ENCODE peak calls at places on chromosomes 3 and 15, in eight cellular contexts. F is esophagus muscularis mucosa, M is transverse colon, E is HCT116, Z is prostate gland, C is spleen, N is endothelial cell of umbilical vein, H is breast epithelium. R is an unnamed sample.

GRCh38 chr3:85853805-85854204 is 895.0 kb downstream of the CADM2 start:
- DNase-seq in E (no peak), H (no peak), Z (no peak), N (no peak), M (no peak), F (no peak), C (no peak), R (no peak)

GRCh38 chr3:179324270-179324754 is 1.5 kb downstream of the ZNF639 start:
- DNase-seq in H (no peak), C (no peak), M (no peak), F (no peak), Z (no peak), E (no peak), N (peak), R (no peak)

GRCh38 chr3:156455839-156456238 is 99.1 kb downstream of the SSR3 start:
- DNase-seq in H (no peak), F (no peak), C (no peak), M (no peak), N (no peak), E (no peak), Z (no peak), R (no peak)

GRCh38 chr3:41467481-41467880 is 268.2 kb downstream of the CTNNB1 start:
- DNase-seq in C (no peak), F (no peak), M (no peak), H (no peak), Z (no peak), N (no peak), E (no peak), R (no peak)

GRCh38 chr15:64574220-64574994 is 114.0 kb downstream of the ZNF609 start:
- DNase-seq in E (no peak), Z (no peak), C (no peak), F (no peak), M (no peak), H (no peak), N (no peak), R (no peak)

GRCh38 chr3:101629219-101629618 is 47.7 kb downstream of the ZBTB11 start:
- DNase-seq in E (no peak), C (no peak), H (no peak), N (no peak), F (no peak), Z (no peak), M (no peak), R (no peak)

GRCh38 chr15:60526127-60526616 is 47.2 kb upstream of the ICE2 start:
- DNase-seq in C (no peak), N (no peak), F (no peak), E (no peak), H (no peak), M (no peak), Z (peak), R (no peak)

GRCh38 chr3:153051427-153052095 is 110.5 kb upstream of the RAP2B start:
- DNase-seq in M (peak), F (peak), E (peak), Z (no peak), C (no peak), H (no peak), N (peak), R (no peak)

GRCh38 chr3:185865277-185865676 is 40.4 kb upstream of the IGF2BP2 start:
- DNase-seq in H (no peak), E (no peak), N (no peak), Z (no peak), M (no peak), F (no peak), C (no peak), R (no peak)

GRCh38 chr3:102132370-102132769 is 283.1 kb downstream of the NFKBIZ start:
- DNase-seq in M (no peak), N (no peak), C (no peak), Z (no peak), F (no peak), E (no peak), H (no peak), R (no peak)

GRCh38 chr3:151901282-151901945 is 28.0 kb downstream of the SUCNR1 start:
- DNase-seq in C (no peak), N (peak), E (no peak), H (no peak), M (no peak), Z (no peak), F (no peak), R (no peak)

GRCh38 chr3:128170866-128171516 is 17.7 kb downstream of the EEFSEC start:
- DNase-seq in N (peak), C (no peak), Z (peak), M (peak), F (no peak), E (peak), H (peak), R (no peak)

GRCh38 chr3:194364652-194365434 is 4.7 kb downstream of the LRRC15 start:
- DNase-seq in H (no peak), F (no peak), N (peak), E (no peak), C (no peak), M (peak), Z (no peak), R (no peak)

GRCh38 chr3:66527253-66527652 is 26.4 kb upstream of the LRIG1 start:
- DNase-seq in H (no peak), M (no peak), F (no peak), C (no peak), E (no peak), N (no peak), Z (no peak), R (no peak)

GRCh38 chr3:15206662-15207576 is 873 bp downstream of the CAPN7 start:
- DNase-seq in E (no peak), M (peak), Z (peak), H (peak), N (peak), C (peak), F (no peak), R (no peak)

GRCh38 chr3:155745795-155746550 is 1.1 kb upstream of the PLCH1 start:
- DNase-seq in M (peak), F (no peak), H (no peak), N (peak), C (no peak), Z (no peak), E (peak), R (no peak)

GRCh38 chr3:15797600-15798303 is at the start of gene ANKRD28:
- DNase-seq in M (no peak), H (no peak), C (no peak), N (peak), E (peak), F (no peak), Z (no peak), R (no peak)

GRCh38 chr3:69439683-69440270 is 53.9 kb upstream of the FRMD4B start:
- DNase-seq in C (no peak), H (no peak), N (peak), E (peak), M (no peak), Z (no peak), F (no peak), R (no peak)

GRCh38 chr15:69385831-69386230 is 28.3 kb upstream of the KIF23 start:
- DNase-seq in E (no peak), C (no peak), F (no peak), N (no peak), H (no peak), Z (no peak), M (no peak), R (no peak)

GRCh38 chr3:28816017-28816416 is 464.9 kb upstream of the RBMS3 start:
- DNase-seq in E (no peak), C (no peak), H (no peak), Z (no peak), M (no peak), N (no peak), F (no peak), R (no peak)

GRCh38 chr15:70524470-70524869 is 238.9 kb downstream of the UACA start:
- DNase-seq in H (no peak), Z (no peak), N (no peak), C (peak), M (no peak), E (no peak), F (no peak), R (peak)

GRCh38 chr3:44066806-44067205 is 174.9 kb upstream of the TOPAZ1 start:
- DNase-seq in C (no peak), F (no peak), Z (no peak), M (no peak), E (no peak), N (no peak), H (no peak), R (peak)

GRCh38 chr3:72129384-72130094 is 344.6 kb upstream of the PROK2 start:
- DNase-seq in Z (peak), C (no peak), H (no peak), N (peak), M (no peak), F (no peak), E (no peak), R (no peak)

GRCh38 chr3:129318921-129319320 is 40.3 kb downstream of the HMCES start:
- DNase-seq in N (no peak), F (no peak), E (no peak), H (no peak), C (no peak), Z (no peak), M (no peak), R (no peak)

GRCh38 chr3:23288286-23288685 is 85.2 kb downstream of the UBE2E2 start:
- DNase-seq in F (no peak), C (no peak), E (no peak), N (peak), H (no peak), Z (no peak), M (no peak), R (no peak)

GRCh38 chr3:119184083-119184482 is 10.7 kb downstream of the UPK1B start:
- DNase-seq in H (no peak), Z (no peak), M (no peak), C (no peak), N (no peak), F (no peak), E (no peak), R (no peak)

GRCh38 chr3:45185052-45185451 is 38.9 kb upstream of the CDCP1 start:
- DNase-seq in Z (no peak), F (no peak), N (no peak), C (peak), H (no peak), E (no peak), M (no peak), R (no peak)

GRCh38 chr3:115891237-115891636 is 267.9 kb downstream of the GAP43 start:
- DNase-seq in F (no peak), Z (no peak), N (no peak), M (no peak), E (no peak), H (no peak), C (no peak), R (no peak)

GRCh38 chr3:114226313-114226712 is 11.1 kb downstream of the ZNF80 start:
- DNase-seq in N (no peak), C (no peak), M (no peak), F (peak), Z (no peak), E (no peak), H (no peak), R (no peak)

GRCh38 chr3:177468816-177469590 is 271.7 kb upstream of the TBL1XR1 start:
- DNase-seq in H (no peak), M (no peak), F (no peak), E (no peak), Z (no peak), C (no peak), N (no peak), R (no peak)

GRCh38 chr3:81789686-81790085 is 28.2 kb upstream of the GBE1 start:
- DNase-seq in N (peak), H (no peak), Z (no peak), E (no peak), M (no peak), F (no peak), C (no peak), R (no peak)
- H3K4me3 ChIP-seq in N (no peak), H (no peak), Z (no peak), E (no peak), M (no peak), F (no peak), C (no peak), R (no peak)

GRCh38 chr3:67655364-67656121 is 1.1 kb upstream of the SUCLG2 start:
- DNase-seq in H (peak), E (no peak), M (peak), C (peak), N (no peak), F (no peak), Z (peak), R (no peak)
- TF ChIP-seq POLR2AphosphoS5 in H (no peak), E (no peak), M (no peak), C (peak), N (no peak), F (no peak), Z (no peak), R (no peak)

GRCh38 chr15:67548532-67548852 is 6.0 kb downstream of the MAP2K5 start:
- DNase-seq in C (no peak), N (no peak), M (no peak), Z (no peak), E (no peak), F (no peak), H (no peak), R (no peak)
- H3K4me3 ChIP-seq in C (no peak), N (no peak), M (no peak), Z (no peak), E (no peak), F (no peak), H (no peak), R (no peak)

GRCh38 chr3:187950671-187951070 is 203.3 kb upstream of the LPP start:
- DNase-seq in M (no peak), N (no peak), F (no peak), H (no peak), E (no peak), Z (no peak), C (no peak), R (no peak)
- TF ChIP-seq POLR2AphosphoS5 in M (no peak), N (no peak), F (no peak), H (no peak), E (no peak), Z (no peak), C (no peak), R (no peak)

GRCh38 chr15:93236924-93237323 is 147.9 kb upstream of the RGMA start:
- DNase-seq in C (no peak), H (no peak), Z (no peak), E (no peak), M (no peak), F (no peak), N (no peak), R (no peak)

GRCh38 chr15:93241696-93242585 is 152.9 kb upstream of the RGMA start:
- DNase-seq in H (no peak), C (no peak), M (no peak), E (no peak), Z (no peak), F (peak), N (no peak), R (no peak)

GRCh38 chr15:93239591-93239990 is 150.6 kb upstream of the RGMA start:
- DNase-seq in N (no peak), C (no peak), E (no peak), H (no peak), M (no peak), F (peak), Z (no peak), R (no peak)

GRCh38 chr15:93238641-93239040 is 149.6 kb upstream of the RGMA start:
- DNase-seq in E (no peak), F (peak), H (no peak), Z (no peak), M (no peak), N (no peak), C (no peak), R (no peak)

GRCh38 chr15:93239993-93240392 is 151.0 kb upstream of the RGMA start:
- DNase-seq in C (no peak), N (no peak), F (no peak), H (no peak), E (no peak), Z (no peak), M (no peak), R (no peak)
- H3K4me3 ChIP-seq in C (no peak), N (no peak), F (no peak), H (no peak), E (no peak), Z (no peak), M (no peak), R (no peak)